ENCODE peak calls at places on chromosomes 3 and 15, in five cellular contexts. T, I, W, F and C are unnamed samples.

GRCh38 chr3:158950131-158950901 is 148.5 kb downstream of the MFSD1 start:
- DNase-seq in T (no peak), I (no peak), W (no peak), F (no peak), C (no peak)

GRCh38 chr15:90839187-90840071 is 29.0 kb upstream of the FURIN start:
- DNase-seq in T (no peak), I (peak; percentile 14), W (peak; percentile 57), F (peak; percentile 74), C (no peak)

GRCh38 chr3:195075199-195075940 is 195.6 kb downstream of the XXYLT1 start:
- DNase-seq in T (peak; percentile 57), I (peak; percentile 10), W (peak; percentile 33), F (peak; percentile 35), C (no peak)

GRCh38 chr15:40349163-40349562 is 1.7 kb upstream of the PHGR1 start:
- DNase-seq in T (no peak), I (no peak), W (no peak), F (no peak), C (no peak)

GRCh38 chr3:66140106-66140505 is 80.7 kb upstream of the SLC25A26 start:
- DNase-seq in T (no peak), I (no peak), W (no peak), F (no peak), C (no peak)

GRCh38 chr3:13027154-13027553 is 46.1 kb downstream of the IQSEC1 start:
- DNase-seq in T (no peak), I (no peak), W (no peak), F (peak; percentile 40), C (no peak)

GRCh38 chr15:100710213-100710612 is 107.8 kb downstream of the ASB7 start:
- DNase-seq in T (no peak), I (no peak), W (no peak), F (no peak), C (no peak)

GRCh38 chr15:46297766-46298165 is 662.9 kb downstream of the SQOR start:
- DNase-seq in T (no peak), I (no peak), W (no peak), F (no peak), C (no peak)

GRCh38 chr3:13934813-13935212 is 54.9 kb upstream of the WNT7A start:
- DNase-seq in T (no peak), I (no peak), W (no peak), F (no peak), C (no peak)

GRCh38 chr15:67480741-67481140 is 40.2 kb upstream of the C15orf61 start:
- DNase-seq in T (no peak), I (peak; percentile 11), W (no peak), F (no peak), C (peak; percentile 37)

GRCh38 chr3:12948371-12948770 is 107.0 kb upstream of the RPL32 start:
- DNase-seq in T (no peak), I (peak; percentile 34), W (peak; percentile 13), F (no peak), C (peak; percentile 33)

GRCh38 chr3:168459229-168459784 is 363.6 kb upstream of the GOLIM4 start:
- DNase-seq in T (no peak), I (peak; percentile 46), W (no peak), F (no peak), C (peak; percentile 50)

GRCh38 chr3:196298521-196298920 is 11.0 kb upstream of the PCYT1A start:
- DNase-seq in T (no peak), I (no peak), W (no peak), F (no peak), C (no peak)

GRCh38 chr15:48406911-48407310 is 75.7 kb downstream of the DUT start:
- DNase-seq in T (no peak), I (no peak), W (no peak), F (no peak), C (no peak)

GRCh38 chr3:30934208-30934550 is 39.7 kb upstream of the GADL1 start:
- DNase-seq in T (no peak), I (peak; percentile 37), W (peak; percentile 73), F (no peak), C (peak; percentile 8)

GRCh38 chr3:139388961-139389551 is 391 bp downstream of the COPB2 start:
- DNase-seq in T (no peak), I (no peak), W (peak; percentile 14), F (no peak), C (no peak)

GRCh38 chr3:9194509-9195184 is 54.8 kb downstream of the SRGAP3 start:
- DNase-seq in T (no peak), I (no peak), W (no peak), F (no peak), C (no peak)

GRCh38 chr15:52496776-52497470 is 31.8 kb downstream of the MYO5A start:
- DNase-seq in T (no peak), I (peak; percentile 87), W (no peak), F (no peak), C (peak; percentile 41)

GRCh38 chr3:112676659-112677234 is 35.8 kb upstream of the CCDC80 start:
- DNase-seq in T (peak; percentile 76), I (peak; percentile 99), W (peak; percentile 94), F (peak; percentile 61), C (peak; percentile 90)

GRCh38 chr15:82135645-82136044 is 89.8 kb upstream of the MEX3B start:
- DNase-seq in T (no peak), I (peak; percentile 70), W (peak; percentile 59), F (no peak), C (no peak)

GRCh38 chr3:192054881-192055280 is 593.9 kb downstream of the PYDC2 start:
- DNase-seq in T (no peak), I (no peak), W (no peak), F (no peak), C (no peak)

GRCh38 chr3:64223809-64224570 is 1.3 kb downstream of the PRICKLE2 start:
- DNase-seq in T (no peak), I (peak; percentile 62), W (peak; percentile 66), F (no peak), C (no peak)
- H3K4me3 ChIP-seq in T (peak overlapping the region; percentile 41), I (peak overlapping the region; percentile 38), W (no peak overlapping the region), F (peak overlapping the region; percentile 13), C (peak overlapping the region; percentile 44)

GRCh38 chr15:38010390-38010789 is 76.0 kb downstream of the TMCO5A start:
- DNase-seq in T (no peak), I (no peak), W (no peak), F (no peak), C (peak; percentile 34)
- TF ChIP-seq CTCF in T (no peak), I (no peak), W (no peak), F (no peak), C (peak; percentile 44)

DNA sequence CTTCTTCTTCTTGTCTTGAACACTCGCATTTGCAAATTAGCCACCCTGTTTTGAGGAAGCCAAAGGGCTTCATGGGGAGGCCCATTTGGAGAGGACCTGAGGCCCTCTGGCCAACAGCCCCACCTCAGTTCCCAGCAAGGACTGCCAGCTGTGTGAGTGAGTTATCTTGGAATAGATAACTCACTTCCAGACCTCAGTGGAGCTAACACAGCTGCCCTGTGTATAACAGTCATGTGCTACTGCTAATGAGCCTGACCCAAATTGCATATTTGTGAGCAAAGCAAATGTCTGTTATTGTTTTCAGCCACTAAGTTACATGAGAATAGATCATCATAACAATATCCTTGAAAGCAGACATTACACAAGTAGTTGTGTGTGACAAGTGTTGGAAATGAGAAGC is 355.7 kb downstream of the MCTP2 start:
- DNase-seq in T (no peak), I (no peak), W (peak; percentile 21), F (no peak), C (no peak)
- H3K27me3 ChIP-seq in T (peaks cover 3% of the 10 kb centered on the region), I (no peaks in the 10 kb centered on the region), W (no peaks in the 10 kb centered on the region), F (no peaks in the 10 kb centered on the region), C (no peaks in the 10 kb centered on the region)

GRCh38 chr3:110301781-110302180 is 769.8 kb upstream of the NECTIN3 start:
- DNase-seq in T (no peak), I (no peak), W (no peak), F (no peak), C (no peak)
- H3K4me3 ChIP-seq in T (no peak overlapping the region), I (no peak overlapping the region), W (no peak overlapping the region), F (no peak overlapping the region), C (no peak overlapping the region)